ENCODE peak calls at places on chromosomes 1 and 21, in four cellular contexts. One of them, this sample, is unnamed.

GRCh38 chr1:204263240-204263848 is 49.6 kb upstream of the GOLT1A start:
- DNase-seq in activated B cell treated with CpG ODN at 0.5 μM for 24 hours: no peak
- DNase-seq in Calu3: no peak
- DNase-seq in keratinocyte: no peak
- DNase-seq in this sample: no peak

GRCh38 chr1:167082511-167083027 is 7.6 kb downstream of the GPA33 start:
- DNase-seq in keratinocyte: no peak
- DNase-seq in activated B cell treated with CpG ODN at 0.5 μM for 24 hours: no peak
- DNase-seq in Calu3: peak
- DNase-seq in this sample: no peak

GRCh38 chr21:21373969-21374368 is 375.8 kb downstream of the NCAM2 start:
- DNase-seq in activated B cell treated with CpG ODN at 0.5 μM for 24 hours: no peak
- DNase-seq in Calu3: no peak
- DNase-seq in keratinocyte: no peak
- DNase-seq in this sample: no peak

GRCh38 chr1:208269338-208269666 is 25.1 kb upstream of the PLXNA2 start:
- DNase-seq in Calu3: no peak
- DNase-seq in keratinocyte: no peak
- DNase-seq in activated B cell treated with CpG ODN at 0.5 μM for 24 hours: no peak
- DNase-seq in this sample: no peak

GRCh38 chr1:184160236-184160635 is 108.7 kb downstream of the TSEN15 start:
- DNase-seq in Calu3: no peak
- DNase-seq in activated B cell treated with CpG ODN at 0.5 μM for 24 hours: no peak
- DNase-seq in keratinocyte: peak
- DNase-seq in this sample: no peak

GRCh38 chr1:91650764-91651163 is 150.1 kb downstream of the CDC7 start:
- DNase-seq in Calu3: no peak
- DNase-seq in keratinocyte: peak
- DNase-seq in activated B cell treated with CpG ODN at 0.5 μM for 24 hours: no peak
- DNase-seq in this sample: peak

GRCh38 chr1:70146488-70146887 is 58.9 kb downstream of the LRRC40 start:
- DNase-seq in Calu3: no peak
- DNase-seq in activated B cell treated with CpG ODN at 0.5 μM for 24 hours: no peak
- DNase-seq in keratinocyte: no peak
- DNase-seq in this sample: no peak

GRCh38 chr1:39689635-39690034 is 1.6 kb downstream of the HPCAL4 start:
- DNase-seq in keratinocyte: no peak
- DNase-seq in activated B cell treated with CpG ODN at 0.5 μM for 24 hours: no peak
- DNase-seq in Calu3: no peak
- DNase-seq in this sample: no peak

GRCh38 chr21:31505975-31506374 is 153.5 kb upstream of the SOD1 start:
- DNase-seq in activated B cell treated with CpG ODN at 0.5 μM for 24 hours: no peak
- DNase-seq in keratinocyte: no peak
- DNase-seq in Calu3: no peak
- DNase-seq in this sample: no peak

GRCh38 chr1:147849097-147849873 is 53.3 kb upstream of the GJA8 start:
- DNase-seq in keratinocyte: no peak
- DNase-seq in activated B cell treated with CpG ODN at 0.5 μM for 24 hours: no peak
- DNase-seq in Calu3: no peak
- DNase-seq in this sample: no peak

GRCh38 chr1:161287482-161288054 is 22.2 kb downstream of the MPZ start:
- DNase-seq in Calu3: no peak
- DNase-seq in activated B cell treated with CpG ODN at 0.5 μM for 24 hours: no peak
- DNase-seq in keratinocyte: no peak
- DNase-seq in this sample: no peak

GRCh38 chr1:204530932-204531331 is 14.7 kb downstream of the MDM4 start:
- DNase-seq in activated B cell treated with CpG ODN at 0.5 μM for 24 hours: no peak
- DNase-seq in keratinocyte: no peak
- DNase-seq in Calu3: no peak
- DNase-seq in this sample: no peak

GRCh38 chr1:2416403-2416802 is 4.0 kb upstream of the PEX10 start:
- DNase-seq in Calu3: peak
- DNase-seq in keratinocyte: no peak
- DNase-seq in activated B cell treated with CpG ODN at 0.5 μM for 24 hours: no peak
- DNase-seq in this sample: no peak

GRCh38 chr1:29256979-29257804 is 20.9 kb downstream of the PTPRU start:
- DNase-seq in activated B cell treated with CpG ODN at 0.5 μM for 24 hours: no peak
- DNase-seq in keratinocyte: no peak
- DNase-seq in Calu3: no peak
- DNase-seq in this sample: no peak

GRCh38 chr1:22807340-22807739 is 96.7 kb downstream of the EPHB2 start:
- DNase-seq in activated B cell treated with CpG ODN at 0.5 μM for 24 hours: no peak
- DNase-seq in Calu3: no peak
- DNase-seq in keratinocyte: no peak
- DNase-seq in this sample: no peak

GRCh38 chr21:44730951-44731579 is 19.7 kb upstream of the TSPEAR start:
- DNase-seq in Calu3: no peak
- DNase-seq in activated B cell treated with CpG ODN at 0.5 μM for 24 hours: no peak
- DNase-seq in keratinocyte: no peak
- DNase-seq in this sample: no peak

GRCh38 chr1:226135059-226135651 is 51.4 kb downstream of the ACBD3 start:
- DNase-seq in Calu3: peak
- DNase-seq in activated B cell treated with CpG ODN at 0.5 μM for 24 hours: no peak
- DNase-seq in keratinocyte: no peak
- DNase-seq in this sample: no peak

GRCh38 chr1:198529414-198529813 is 11.1 kb downstream of the ATP6V1G3 start:
- DNase-seq in Calu3: no peak
- DNase-seq in keratinocyte: no peak
- DNase-seq in activated B cell treated with CpG ODN at 0.5 μM for 24 hours: no peak
- DNase-seq in this sample: no peak

GRCh38 chr1:29655145-29655544 is 418.8 kb downstream of the PTPRU start:
- DNase-seq in keratinocyte: no peak
- DNase-seq in activated B cell treated with CpG ODN at 0.5 μM for 24 hours: no peak
- DNase-seq in Calu3: no peak
- DNase-seq in this sample: no peak

GRCh38 chr1:176033879-176034278 is 173.2 kb downstream of the COP1 start:
- DNase-seq in Calu3: no peak
- DNase-seq in keratinocyte: no peak
- DNase-seq in activated B cell treated with CpG ODN at 0.5 μM for 24 hours: no peak
- DNase-seq in this sample: no peak

GRCh38 chr1:58704616-58705021 is 4.8 kb upstream of the MYSM1 start:
- DNase-seq in activated B cell treated with CpG ODN at 0.5 μM for 24 hours: no peak
- DNase-seq in keratinocyte: no peak
- DNase-seq in Calu3: peak
- DNase-seq in this sample: no peak

GRCh38 chr1:70727891-70728443 is 316.9 kb downstream of the CTH start:
- DNase-seq in activated B cell treated with CpG ODN at 0.5 μM for 24 hours: no peak
- DNase-seq in Calu3: no peak
- DNase-seq in keratinocyte: no peak
- DNase-seq in this sample: no peak

GRCh38 chr1:163201906-163202305 is 810 bp downstream of the RGS5 start:
- DNase-seq in activated B cell treated with CpG ODN at 0.5 μM for 24 hours: no peak
- DNase-seq in keratinocyte: no peak
- DNase-seq in Calu3: no peak
- DNase-seq in this sample: no peak

GRCh38 chr1:76247261-76247852 is 172.8 kb downstream of the ST6GALNAC3 start:
- DNase-seq in activated B cell treated with CpG ODN at 0.5 μM for 24 hours: no peak
- DNase-seq in keratinocyte: no peak
- DNase-seq in Calu3: no peak
- DNase-seq in this sample: no peak

GRCh38 chr1:23202263-23202749 is 15.0 kb downstream of the HTR1D start:
- DNase-seq in keratinocyte: no peak
- DNase-seq in activated B cell treated with CpG ODN at 0.5 μM for 24 hours: no peak
- DNase-seq in Calu3: no peak
- DNase-seq in this sample: no peak

GRCh38 chr1:205523891-205524793 is 19.7 kb downstream of the CDK18 start:
- DNase-seq in activated B cell treated with CpG ODN at 0.5 μM for 24 hours: peak
- DNase-seq in Calu3: peak
- DNase-seq in keratinocyte: no peak
- DNase-seq in this sample: peak

DNA sequence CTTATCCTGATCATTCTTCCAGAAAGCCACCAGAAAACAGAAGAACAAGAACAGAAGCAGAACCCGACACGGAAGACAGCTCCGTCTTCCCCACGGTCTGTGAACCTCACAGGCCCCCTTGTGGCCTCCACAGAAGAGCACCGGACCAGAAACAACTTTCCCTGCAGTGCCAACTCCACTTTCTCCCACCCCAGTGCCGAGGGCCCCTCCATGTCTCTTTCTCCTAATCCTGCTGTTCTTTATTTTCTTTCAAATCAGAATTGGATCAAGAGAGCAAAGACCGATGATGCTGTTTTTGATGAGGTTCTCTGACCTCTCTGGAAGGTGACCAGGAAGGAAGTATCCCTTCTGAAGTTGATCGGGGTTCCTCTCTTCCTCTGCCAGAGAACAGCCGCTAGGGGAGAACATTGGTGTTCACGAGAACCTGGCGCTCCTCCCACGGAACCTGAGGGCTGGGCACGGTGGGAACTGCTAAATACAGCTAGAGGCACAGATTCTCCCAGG is 58.9 kb upstream of the CTTNBP2NL start:
- DNase-seq in activated B cell treated with CpG ODN at 0.5 μM for 24 hours: no peak
- DNase-seq in keratinocyte: no peak
- DNase-seq in Calu3: peak
- DNase-seq in this sample: no peak
- TF ChIP-seq CTCF in activated B cell treated with CpG ODN at 0.5 μM for 24 hours: no peak
- TF ChIP-seq CTCF in keratinocyte: peak
- TF ChIP-seq CTCF in Calu3: peak
- TF ChIP-seq CTCF in this sample: no peak

GRCh38 chr1:172745014-172745413 is 86.1 kb downstream of the FASLG start:
- DNase-seq in Calu3: peak
- DNase-seq in keratinocyte: no peak
- DNase-seq in activated B cell treated with CpG ODN at 0.5 μM for 24 hours: no peak
- DNase-seq in this sample: no peak
- TF ChIP-seq CTCF in Calu3: peak
- TF ChIP-seq CTCF in keratinocyte: peak
- TF ChIP-seq CTCF in activated B cell treated with CpG ODN at 0.5 μM for 24 hours: peak
- TF ChIP-seq CTCF in this sample: no peak

GRCh38 chr1:156490401-156491032 is 10.1 kb downstream of the MEF2D start:
- DNase-seq in Calu3: no peak
- DNase-seq in keratinocyte: no peak
- DNase-seq in activated B cell treated with CpG ODN at 0.5 μM for 24 hours: no peak
- DNase-seq in this sample: no peak
- TF ChIP-seq CTCF in Calu3: no peak
- TF ChIP-seq CTCF in keratinocyte: no peak
- TF ChIP-seq CTCF in activated B cell treated with CpG ODN at 0.5 μM for 24 hours: no peak
- TF ChIP-seq CTCF in this sample: no peak

DNA sequence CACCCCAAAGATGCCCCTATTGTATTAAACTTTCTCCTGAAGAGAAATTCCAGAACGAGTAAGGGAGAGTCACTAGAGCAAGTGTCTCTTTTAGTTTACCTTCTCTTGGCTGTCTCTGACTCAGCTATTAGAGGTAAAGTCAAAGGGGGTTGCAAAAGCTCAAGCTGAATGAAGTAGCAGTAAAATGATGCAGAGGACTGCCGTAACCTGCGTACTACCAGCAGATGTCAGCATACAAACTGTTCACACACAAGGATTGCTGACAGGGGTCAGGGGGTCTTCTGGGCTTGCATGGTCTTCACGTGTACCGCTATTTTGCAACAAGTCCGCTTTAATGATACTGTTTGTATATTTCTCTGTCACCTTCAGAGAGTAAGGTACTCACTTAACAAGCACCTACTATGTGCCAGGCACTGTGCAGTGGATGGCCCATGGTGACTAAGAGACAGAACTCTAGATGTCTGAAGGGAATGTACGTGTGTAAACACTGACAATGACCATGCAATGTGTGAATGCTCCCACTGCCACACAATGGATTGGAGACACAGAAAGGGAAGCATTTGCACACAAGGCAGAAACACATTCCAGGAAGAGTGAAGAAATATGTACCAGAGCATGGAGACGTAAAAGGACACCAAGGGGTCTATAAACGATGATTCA is 34.9 kb downstream of the CHML start:
- DNase-seq in activated B cell treated with CpG ODN at 0.5 μM for 24 hours: no peak
- DNase-seq in keratinocyte: no peak
- DNase-seq in Calu3: no peak
- DNase-seq in this sample: no peak
- TF ChIP-seq CTCF in activated B cell treated with CpG ODN at 0.5 μM for 24 hours: no peak
- TF ChIP-seq CTCF in keratinocyte: no peak
- TF ChIP-seq CTCF in Calu3: peak
- TF ChIP-seq CTCF in this sample: no peak

DNA sequence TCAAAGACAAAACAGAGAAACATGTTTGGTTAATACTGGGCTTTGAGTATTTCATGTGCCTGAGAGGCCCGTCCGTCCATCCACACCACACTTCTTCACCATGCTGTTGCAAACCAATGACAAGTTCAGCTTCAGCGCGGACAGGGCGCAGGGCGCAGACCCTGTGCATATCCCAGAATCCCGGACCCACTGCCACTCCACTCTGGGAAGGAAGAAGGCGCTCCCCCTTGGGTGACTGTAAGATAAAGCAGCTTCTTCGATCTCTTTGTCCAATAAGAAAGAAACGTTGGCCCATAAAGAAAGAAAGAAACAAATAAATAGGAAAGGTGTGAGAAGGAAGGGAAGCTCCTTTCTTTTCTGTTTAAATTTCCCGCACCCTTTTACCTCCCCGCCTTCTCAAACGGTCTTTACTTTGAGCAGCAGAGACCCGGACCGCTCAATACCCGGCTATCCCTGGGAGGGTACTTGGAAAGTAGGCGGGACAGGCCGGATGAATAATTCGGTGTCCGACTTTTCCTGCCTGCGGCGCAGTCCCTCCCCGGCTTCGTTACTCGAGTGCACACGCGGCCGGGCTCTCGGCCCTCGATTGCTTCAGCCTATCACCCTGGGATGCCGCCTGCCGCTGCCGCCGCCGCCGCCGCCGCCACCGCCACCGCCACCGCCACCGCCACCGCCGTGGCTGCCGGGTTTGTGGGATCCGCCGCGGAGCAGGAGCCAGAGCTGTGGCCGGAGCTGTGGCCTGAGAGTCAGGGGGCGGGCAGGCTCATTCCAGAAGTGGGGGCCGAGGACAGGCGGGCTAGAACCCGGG is 550 bp upstream of the RASAL2 start:
- DNase-seq in Calu3: peak
- DNase-seq in activated B cell treated with CpG ODN at 0.5 μM for 24 hours: peak
- DNase-seq in keratinocyte: peak
- DNase-seq in this sample: peak
- TF ChIP-seq CTCF in Calu3: no peak
- TF ChIP-seq CTCF in activated B cell treated with CpG ODN at 0.5 μM for 24 hours: no peak
- TF ChIP-seq CTCF in keratinocyte: no peak
- TF ChIP-seq CTCF in this sample: no peak

DNA sequence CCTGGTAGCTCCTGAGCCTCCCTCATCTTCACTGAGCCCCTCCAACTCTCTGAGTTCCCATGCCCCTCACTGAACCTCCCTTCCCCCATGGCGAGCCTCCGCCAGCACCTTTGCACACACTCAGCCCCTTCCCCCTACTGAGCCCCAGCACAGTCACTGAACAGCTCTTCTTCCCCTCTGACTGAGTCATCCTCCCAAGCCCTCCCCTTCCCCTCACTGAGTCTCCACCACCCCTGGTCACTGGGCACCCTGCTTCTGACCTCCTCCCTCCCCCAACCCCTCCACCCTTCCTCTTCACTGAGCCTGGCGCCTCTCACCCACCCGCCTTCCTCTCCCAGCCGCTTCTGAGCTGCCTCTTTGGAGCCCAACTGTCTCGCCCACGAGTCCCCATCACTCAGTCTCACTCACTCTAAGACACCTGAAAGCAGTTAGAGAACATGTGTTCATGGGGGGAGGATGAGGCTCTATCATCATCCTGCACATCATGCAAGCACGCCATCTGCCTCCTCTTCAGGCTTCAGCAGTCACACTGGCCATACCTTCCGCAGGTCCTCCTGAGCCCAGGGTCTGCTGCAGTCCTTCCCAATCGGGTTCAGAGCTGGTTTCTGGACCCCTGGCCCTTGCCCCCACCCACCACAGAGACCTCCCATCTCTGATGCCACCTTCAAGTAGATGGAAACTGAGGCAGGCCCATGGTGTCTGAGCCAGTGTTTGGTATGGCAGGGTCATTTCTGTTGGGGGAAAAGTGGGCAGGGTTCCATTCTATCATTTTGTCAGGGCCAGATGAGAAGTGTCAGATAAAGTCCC is 2.0 kb upstream of the TRNP1 start:
- DNase-seq in keratinocyte: no peak
- DNase-seq in activated B cell treated with CpG ODN at 0.5 μM for 24 hours: no peak
- DNase-seq in Calu3: peak
- DNase-seq in this sample: no peak
- TF ChIP-seq CTCF in keratinocyte: no peak
- TF ChIP-seq CTCF in activated B cell treated with CpG ODN at 0.5 μM for 24 hours: no peak
- TF ChIP-seq CTCF in Calu3: no peak
- TF ChIP-seq CTCF in this sample: no peak